ENCODE peak calls at places on chromosomes 12 and 14, in nine cellular contexts. R is suprapubic skin; Q is DND-41; A is aorta; N is naive thymus-derived CD4-positive, alpha-beta T cell; L is PC-3; D is ascending aorta; Z is small intestine; F is sigmoid colon. G is an unnamed sample. For H3K4me1, the result is how much of the 10 kb centered on the place peaks cover.

GRCh38 chr12:1680804-1681492 is 9.9 kb upstream of the ADIPOR2 start:
- DNase-seq in R (no peak), Q (no peak), A (no peak), N (no peak), L (no peak), D (no peak), Z (peak), F (no peak), G (no peak)

GRCh38 chr14:85223667-85224066 is 306.3 kb upstream of the FLRT2 start:
- DNase-seq in R (no peak), Q (no peak), A (no peak), N (no peak), L (no peak), D (no peak), Z (no peak), F (no peak), G (no peak)

GRCh38 chr14:61102549-61103466 is 121.8 kb downstream of the SLC38A6 start:
- DNase-seq in R (no peak), Q (no peak), A (no peak), N (no peak), L (peak), D (no peak), Z (no peak), F (no peak), G (no peak)

GRCh38 chr12:114444422-114445279 is 38.7 kb upstream of the TBX5 start:
- DNase-seq in R (no peak), Q (no peak), A (no peak), N (no peak), L (no peak), D (no peak), Z (no peak), F (no peak), G (no peak)

GRCh38 chr14:37650356-37651037 is 55.1 kb downstream of the TTC6 start:
- DNase-seq in R (no peak), Q (no peak), A (no peak), N (no peak), L (peak), D (no peak), Z (no peak), F (no peak), G (no peak)

GRCh38 chr14:22251090-22251489 is 337.9 kb downstream of the DAD1 start:
- DNase-seq in R (no peak), Q (no peak), A (no peak), N (no peak), L (peak), D (no peak), Z (no peak), F (no peak), G (no peak)

GRCh38 chr14:67487937-67488893 is at the start of gene TMEM229B:
- DNase-seq in R (no peak), Q (peak), A (peak), N (peak), L (no peak), D (no peak), Z (peak), F (no peak), G (peak)

GRCh38 chr12:131038961-131039360 is 85.3 kb downstream of the ADGRD1 start:
- DNase-seq in R (no peak), Q (no peak), A (peak), N (no peak), L (no peak), D (no peak), Z (no peak), F (no peak), G (no peak)

GRCh38 chr12:120404271-120404670 is 33.6 kb upstream of the COX6A1 start:
- DNase-seq in R (no peak), Q (peak), A (no peak), N (no peak), L (no peak), D (no peak), Z (no peak), F (no peak), G (no peak)

GRCh38 chr12:51269174-51270066 is 795 bp downstream of the SMAGP start:
- DNase-seq in R (peak), Q (peak), A (peak), N (peak), L (peak), D (no peak), Z (peak), F (no peak), G (peak)
- H3K4me1 ChIP-seq in R (under half), Q (under half), A (under half), N (under half), L (under half), D (under half), Z (under half), F (under half), G (under half)

DNA sequence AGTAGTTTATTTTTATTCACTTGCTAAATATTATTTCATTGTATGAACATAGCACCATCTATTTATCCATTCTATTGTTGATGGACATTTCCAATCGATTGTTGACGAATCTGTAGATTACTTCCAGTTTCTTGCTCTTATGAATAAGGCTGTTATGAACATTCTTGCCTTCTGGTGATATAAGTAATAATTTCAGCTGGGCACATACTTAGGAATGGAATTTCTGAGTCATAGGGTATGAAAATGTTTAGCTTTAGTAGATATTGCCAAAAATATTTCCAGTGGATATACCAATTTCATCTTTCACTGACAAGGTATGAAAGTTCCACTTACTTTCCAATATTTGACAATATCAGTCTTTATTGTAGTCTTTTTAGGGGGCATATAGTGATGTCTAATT is 468.5 kb downstream of the ETNK1 start:
- DNase-seq in R (no peak), Q (no peak), A (no peak), N (no peak), L (no peak), D (no peak), Z (no peak), F (no peak), G (no peak)
- H3K4me3 ChIP-seq in R (no peak), Q (no peak), A (no peak), N (no peak), L (no peak), D (no peak), Z (no peak), F (no peak), G (no peak)

DNA sequence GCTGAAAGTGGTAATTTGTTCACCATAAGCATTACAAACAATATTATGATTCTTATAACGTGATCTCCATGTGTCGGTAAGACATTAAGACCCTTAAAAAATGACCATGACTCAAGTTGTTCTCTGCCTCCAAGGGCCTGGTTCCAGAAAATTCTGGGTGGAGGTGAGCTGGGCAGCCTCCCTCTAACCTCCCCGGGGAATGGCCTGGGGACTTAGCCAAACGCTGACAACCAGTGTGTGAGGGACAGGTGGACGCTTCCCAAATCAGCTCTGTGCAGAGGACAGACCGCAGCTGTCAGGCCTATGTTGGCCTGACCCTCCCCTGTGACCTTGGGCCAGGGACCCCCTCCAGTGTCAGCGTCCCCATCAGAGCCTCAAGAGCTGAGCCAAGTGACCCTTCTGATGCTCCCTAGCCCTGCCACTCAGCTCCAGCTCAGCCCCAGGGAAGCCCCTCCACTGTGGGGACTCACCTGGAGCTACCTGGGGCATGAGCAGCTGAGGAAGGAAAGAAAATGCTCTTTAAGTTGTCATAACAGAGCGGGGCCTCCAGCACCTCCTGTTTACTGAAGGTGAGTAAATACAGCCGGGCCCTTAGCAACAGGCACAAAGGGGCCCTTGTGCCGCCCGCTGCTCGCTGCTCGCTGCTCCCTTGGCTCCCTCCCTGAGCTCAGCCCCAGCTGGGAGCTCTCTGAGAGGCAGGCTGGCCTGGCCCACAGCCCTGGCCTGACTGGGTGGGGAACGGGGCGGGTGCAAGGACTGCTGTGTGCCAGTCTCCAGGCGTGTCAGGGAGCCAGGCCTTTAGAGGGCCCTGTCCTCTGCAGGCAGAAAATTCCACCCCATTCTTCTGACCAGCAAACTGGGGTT is 116.6 kb downstream of the CALM1 start:
- DNase-seq in R (no peak), Q (no peak), A (peak), N (no peak), L (peak), D (peak), Z (peak), F (peak), G (no peak)
- H3K27ac ChIP-seq in R (peak), Q (no peak), A (peak), N (no peak), L (peak), D (peak), Z (peak), F (peak), G (no peak)

DNA sequence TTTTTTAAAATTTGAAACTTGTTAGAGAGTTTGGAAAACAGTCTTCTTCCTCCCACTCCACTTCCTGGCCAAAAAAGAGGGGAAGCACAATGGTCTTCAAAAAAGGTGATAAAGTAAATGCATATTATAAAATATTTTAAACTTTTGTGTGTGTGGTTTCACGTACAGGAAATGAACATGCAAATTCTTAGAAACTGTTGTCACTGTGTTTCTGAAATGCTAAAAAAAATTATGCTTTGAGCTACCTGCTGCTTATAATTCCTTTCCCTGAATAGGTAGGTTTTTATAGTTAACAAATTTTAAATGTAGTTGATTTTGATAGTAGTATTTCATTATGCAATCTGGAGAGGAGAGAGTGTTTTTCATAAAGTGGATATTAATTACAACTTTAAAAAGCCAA is 3.0 kb downstream of the FGFR1OP2 start:
- DNase-seq in R (no peak), Q (no peak), A (no peak), N (no peak), L (no peak), D (no peak), Z (peak), F (no peak), G (no peak)
- H3K4me1 ChIP-seq in R (under half), Q (half or more), A (under half), N (under half), L (under half), D (under half), Z (under half), F (under half), G (under half)

G was measured in effector memory CD4-positive, alpha-beta T cell.